ENCODE peak calls at places on chromosome 6, in nine cellular contexts. G is cardiac fibroblast, F is progenitor cell of endocrine pancreas, A is AG04450, B is AG09319, J is WTC11, U is mesothelial cell of epicardium, C is astrocyte, Z is cardiac muscle cell. D is an unnamed sample.

GRCh38 chr6:149965191-149966020 is 1.7 kb downstream of the ULBP1 start:
- DNase-seq in G (no peak), F (no peak), A (no peak), B (no peak), J (no peak), U (no peak), C (no peak), Z (peak; percentile 27), D (peak; percentile 22)

GRCh38 chr6:137928286-137928685 is 61.2 kb downstream of the TNFAIP3 start:
- DNase-seq in G (no peak), F (no peak), A (no peak), B (no peak), J (no peak), U (no peak), C (no peak), Z (no peak), D (peak; percentile 24)

GRCh38 chr6:20582586-20583446 is 48.6 kb downstream of the CDKAL1 start:
- DNase-seq in G (no peak), F (no peak), A (no peak), B (no peak), J (no peak), U (no peak), C (no peak), Z (no peak), D (no peak)

GRCh38 chr6:30007132-30007764 is 53.8 kb upstream of the POLR1H start:
- DNase-seq in G (no peak), F (no peak), A (no peak), B (no peak), J (peak; percentile 81), U (no peak), C (no peak), Z (no peak), D (no peak)

GRCh38 chr6:9482030-9482731 is 932.7 kb downstream of the TFAP2A start:
- DNase-seq in G (peak; percentile 87), F (no peak), A (peak; percentile 76), B (peak; percentile 75), J (no peak), U (no peak), C (peak; percentile 97), Z (no peak), D (no peak)

GRCh38 chr6:41687501-41688175 is 47.8 kb downstream of the TFEB start:
- DNase-seq in G (no peak), F (no peak), A (no peak), B (no peak), J (peak; percentile 76), U (no peak), C (no peak), Z (no peak), D (no peak)

GRCh38 chr6:3775386-3775785 is 23.9 kb upstream of the PXDC1 start:
- DNase-seq in G (no peak), F (no peak), A (no peak), B (no peak), J (no peak), U (no peak), C (no peak), Z (no peak), D (no peak)

GRCh38 chr6:100479180-100480035 is 14.7 kb upstream of the SIM1 start:
- DNase-seq in G (peak; percentile 74), F (no peak), A (no peak), B (peak; percentile 22), J (no peak), U (no peak), C (no peak), Z (peak; percentile 49), D (peak; percentile 45)

DNA sequence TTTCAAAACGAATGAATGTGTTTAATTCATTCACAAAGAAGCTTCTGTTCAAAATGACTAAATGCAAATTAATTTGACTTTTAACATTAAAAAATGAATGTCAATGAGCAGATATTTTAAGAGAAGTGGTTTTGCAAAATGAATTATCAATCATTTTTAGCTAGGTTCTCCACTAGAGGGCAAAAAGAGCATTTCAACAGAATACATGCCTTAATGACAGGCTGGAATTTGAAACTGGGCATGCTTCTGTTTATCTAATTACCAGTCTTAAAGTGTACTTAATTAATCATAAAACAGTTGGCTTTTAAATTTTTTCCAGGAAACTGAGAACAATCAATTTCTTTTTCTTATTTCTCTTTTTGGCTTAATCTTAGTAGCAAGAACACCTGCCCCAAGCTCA is 63.8 kb upstream of the TINAG start:
- DNase-seq in G (peak; percentile 52), F (no peak), A (no peak), B (no peak), J (no peak), U (no peak), C (peak; percentile 31), Z (peak; percentile 35), D (peak; percentile 11)
- TF ChIP-seq CTCF in G (peak; percentile 49), F (peak; percentile 60), A (peak; percentile 70), B (peak; percentile 57), J (no peak), U (peak; percentile 70), C (peak; percentile 45), Z (peak; percentile 60), D (peak; percentile 75)

DNA sequence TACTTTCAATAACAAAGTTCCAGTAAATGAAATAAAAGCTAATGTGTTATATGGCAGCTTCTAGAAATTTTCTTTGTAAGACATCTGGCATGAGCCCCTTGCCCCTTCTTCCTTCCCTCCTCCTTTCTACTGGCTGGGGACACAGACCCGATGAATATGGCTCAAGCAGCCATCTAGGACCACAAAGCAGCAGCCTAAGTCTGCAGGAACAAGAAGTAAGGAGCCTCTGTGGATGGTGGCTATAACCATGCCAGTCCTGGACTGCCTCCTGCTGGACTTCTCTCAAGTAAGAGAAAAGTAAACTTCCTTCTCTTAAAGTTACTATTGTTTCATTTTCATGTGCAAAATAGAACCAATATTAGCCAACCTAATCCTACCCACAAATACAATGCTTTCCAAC is 114.9 kb upstream of the DST start:
- DNase-seq in G (peak; percentile 72), F (no peak), A (no peak), B (no peak), J (no peak), U (no peak), C (no peak), Z (no peak), D (no peak)
- TF ChIP-seq CTCF in G (peak; percentile 53), F (peak; percentile 57), A (peak; percentile 56), B (peak; percentile 23), J (no peak), U (no peak), C (peak; percentile 21), Z (peak; percentile 56), D (no peak)

GRCh38 chr6:17446713-17447112 is 53.3 kb downstream of the CAP2 start:
- DNase-seq in G (no peak), F (no peak), A (no peak), B (no peak), J (peak; percentile 14), U (no peak), C (no peak), Z (no peak), D (no peak)
- TF ChIP-seq CTCF in G (no peak), F (no peak), A (no peak), B (no peak), J (no peak), U (no peak), C (no peak), Z (no peak), D (no peak)

GRCh38 chr6:158574800-158575199 is 14.9 kb downstream of the TMEM181 start:
- DNase-seq in G (no peak), F (no peak), A (no peak), B (no peak), J (no peak), U (no peak), C (no peak), Z (no peak), D (no peak)

GRCh38 chr6:158572653-158573541 is 13.0 kb downstream of the TMEM181 start:
- DNase-seq in G (no peak), F (no peak), A (no peak), B (no peak), J (no peak), U (no peak), C (no peak), Z (no peak), D (no peak)

GRCh38 chr6:158575550-158575949 is 15.7 kb downstream of the TMEM181 start:
- DNase-seq in G (no peak), F (no peak), A (no peak), B (no peak), J (no peak), U (no peak), C (peak; percentile 47), Z (no peak), D (no peak)

GRCh38 chr6:158571826-158572652 is 12.1 kb downstream of the TMEM181 start:
- DNase-seq in G (peak; percentile 5), F (peak; percentile 16), A (no peak), B (no peak), J (no peak), U (no peak), C (no peak), Z (no peak), D (no peak)

GRCh38 chr6:158573542-158573931 is 13.6 kb downstream of the TMEM181 start:
- DNase-seq in G (no peak), F (no peak), A (no peak), B (no peak), J (no peak), U (no peak), C (no peak), Z (no peak), D (no peak)
- TF ChIP-seq CTCF in G (no peak), F (no peak), A (no peak), B (no peak), J (no peak), U (no peak), C (no peak), Z (no peak), D (no peak)

DNA sequence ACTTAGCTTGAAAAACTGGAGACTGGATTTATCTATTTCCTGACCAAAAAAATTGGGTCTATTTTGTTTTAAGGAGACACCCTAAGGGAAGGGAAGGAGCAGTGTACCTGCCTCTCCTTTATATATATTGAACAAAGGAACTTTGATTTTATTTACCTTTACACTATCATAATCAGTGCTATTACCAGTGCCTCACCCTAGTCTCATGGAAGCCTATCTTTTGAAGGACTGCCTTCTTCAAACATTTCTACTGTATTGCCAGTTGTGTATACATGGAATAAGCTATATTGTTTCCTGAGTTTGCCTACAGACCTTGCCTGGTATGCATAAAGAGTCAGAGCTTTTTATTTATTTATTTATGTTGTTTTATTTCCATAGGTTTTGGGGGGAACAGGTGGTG is 124.9 kb downstream of the UTRN start:
- DNase-seq in G (no peak), F (no peak), A (no peak), B (no peak), J (no peak), U (no peak), C (no peak), Z (no peak), D (no peak)
- TF ChIP-seq CTCF in G (no peak), F (no peak), A (no peak), B (no peak), J (no peak), U (no peak), C (no peak), Z (no peak), D (no peak)

GRCh38 chr6:146526192-146526591 is 17.4 kb upstream of the RAB32 start:
- DNase-seq in G (peak; percentile 53), F (no peak), A (no peak), B (no peak), J (no peak), U (no peak), C (no peak), Z (no peak), D (no peak)
- TF ChIP-seq CTCF in G (peak; percentile 39), F (peak; percentile 10), A (peak; percentile 24), B (peak; percentile 43), J (no peak), U (no peak), C (peak; percentile 18), Z (peak; percentile 30), D (peak; percentile 19)